ENCODE peak calls at places on chromosome 6, in five cellular contexts. R is heart left ventricle; G is HepG2; B is CD8-positive, alpha-beta T cell; P is astrocyte. F is an unnamed sample.
A peak's percentile ranks its signal among the peaks of the same experiment; 100 is the strongest.

GRCh38 chr6:85516168-85516567 is 66.3 kb downstream of the NT5E start:
- DNase-seq in B (no peak), P (peak; percentile 3), G (peak; percentile 44), R (no peak), F (no peak)

GRCh38 chr6:13653296-13653695 is 38.2 kb downstream of the NOL7 start:
- DNase-seq in B (no peak), P (peak; percentile 47), G (no peak), R (no peak), F (no peak)

GRCh38 chr6:39995633-39996032 is 61.4 kb upstream of the MOCS1 start:
- DNase-seq in R (no peak), G (no peak), P (no peak), B (no peak), F (no peak)

GRCh38 chr6:2877057-2877882 is 25.8 kb downstream of the SERPINB9 start:
- DNase-seq in B (no peak), R (no peak), G (peak; percentile 85), P (peak; percentile 33), F (no peak)

GRCh38 chr6:151494235-151494950 is 576 bp downstream of the CCDC170 start:
- DNase-seq in G (peak; percentile 57), R (peak; percentile 23), B (no peak), P (peak; percentile 48), F (no peak)

GRCh38 chr6:170137176-170137891 is 153.5 kb downstream of the DLL1 start:
- DNase-seq in B (peak; percentile 3), P (no peak), R (peak; percentile 80), G (no peak), F (no peak)

GRCh38 chr6:153312633-153313032 is 181.6 kb upstream of the RGS17 start:
- DNase-seq in R (no peak), G (peak; percentile 31), P (peak; percentile 18), B (peak; percentile 11), F (no peak)

GRCh38 chr6:12012231-12012565 is at the start of gene HIVEP1:
- DNase-seq in B (no peak), G (no peak), P (no peak), R (peak; percentile 25), F (no peak)

DNA sequence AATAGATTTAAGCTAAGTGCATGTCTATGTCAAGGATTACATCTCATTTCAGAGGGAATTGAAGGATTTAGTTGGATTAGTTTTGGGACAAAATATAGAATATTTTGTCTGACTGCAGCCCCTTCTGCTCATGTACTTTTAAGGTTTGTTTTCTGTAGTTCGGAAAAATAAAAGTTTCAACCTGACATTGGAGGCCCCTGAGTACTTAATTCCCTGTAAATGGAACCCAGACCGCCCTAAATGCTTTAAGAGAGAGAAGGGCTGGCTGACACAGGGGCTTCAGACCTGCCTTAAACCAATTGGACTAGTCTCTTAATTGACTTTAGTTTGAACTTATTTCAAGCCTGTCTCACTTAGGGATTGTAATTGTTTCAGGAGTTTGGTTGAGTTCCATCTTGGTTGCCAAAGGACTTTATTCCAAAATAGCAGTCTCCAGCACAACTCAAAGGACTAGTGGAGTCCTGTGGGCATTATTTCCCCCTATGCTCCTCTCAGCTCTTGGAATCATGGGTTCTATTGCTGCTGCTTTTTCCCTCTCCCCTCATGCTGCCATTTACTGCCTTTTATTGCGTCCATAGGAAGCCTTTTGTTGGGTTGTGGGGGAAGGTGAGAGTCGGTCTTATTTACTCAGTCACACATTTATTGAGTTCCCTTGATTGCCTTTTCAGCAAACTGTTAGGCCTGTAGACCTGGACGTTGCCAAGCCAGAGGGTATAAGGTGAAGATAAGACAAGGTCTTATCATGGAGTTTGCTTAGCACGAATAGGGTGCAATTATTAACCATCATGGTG is 14.5 kb downstream of the BRD2 start:
- DNase-seq in R (no peak), P (no peak), B (no peak), G (no peak), F (no peak)
- H3K27ac ChIP-seq in R (peak overlapping the region; percentile 68), P (no peak overlapping the region), B (no peak overlapping the region), G (no peak overlapping the region), F (peak overlapping the region; percentile 40)

DNA sequence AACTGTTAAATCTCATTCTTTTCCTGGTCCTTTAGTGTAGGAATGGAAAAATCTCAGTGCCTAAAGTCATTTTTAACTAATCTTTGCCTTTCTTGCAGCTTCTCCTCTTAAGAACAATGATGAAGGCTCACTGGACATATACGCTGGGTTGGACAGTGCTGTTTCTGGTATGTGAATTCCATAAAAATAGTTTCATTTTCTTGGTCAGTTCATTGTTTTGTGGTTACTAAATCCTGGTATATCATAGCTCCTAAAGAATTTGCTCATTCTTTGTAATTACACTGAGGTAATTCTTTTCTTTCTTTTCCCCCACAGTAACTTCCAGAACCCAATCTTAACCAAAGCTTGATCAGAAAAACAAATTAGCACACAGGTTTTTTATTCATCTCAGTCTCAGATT is 23.4 kb downstream of the CASP8AP2 start:
- DNase-seq in R (no peak), B (no peak), P (peak; percentile 77), G (no peak), F (no peak)
- H3K36me3 ChIP-seq in R (peaks cover 77% of the 10 kb centered on the region), B (peaks cover 16% of the 10 kb centered on the region), P (peaks cover 24% of the 10 kb centered on the region), G (peaks cover 33% of the 10 kb centered on the region), F (no peaks in the 10 kb centered on the region)

GRCh38 chr6:10146723-10147451 is 268.0 kb downstream of the TFAP2A start:
- DNase-seq in B (no peak), R (no peak), G (peak; percentile 44), P (peak; percentile 5), F (no peak)
- H3K27ac ChIP-seq in B (no peak overlapping the region), R (no peak overlapping the region), G (no peak overlapping the region), P (no peak overlapping the region), F (no peak overlapping the region)

DNA sequence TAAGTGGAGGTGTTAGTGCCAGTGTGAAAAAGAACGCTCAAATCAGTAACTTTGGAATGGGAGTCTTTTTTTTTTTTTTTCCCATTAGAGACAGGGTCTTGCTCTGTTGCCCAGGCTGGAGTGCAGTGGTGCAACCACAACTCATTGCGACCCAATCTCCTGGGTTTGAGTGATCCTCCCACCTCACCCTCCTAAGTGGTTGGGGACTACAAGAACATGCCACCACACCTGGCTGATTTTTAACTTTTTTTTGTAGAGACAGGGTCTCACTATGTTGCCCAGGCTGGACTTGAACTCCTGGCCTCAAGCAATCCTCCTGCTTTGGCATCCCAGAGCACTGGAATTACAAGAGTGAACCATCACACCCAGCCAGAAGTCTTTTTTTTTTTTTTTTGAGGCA is 19.7 kb downstream of the LATS1 start:
- DNase-seq in P (no peak), B (no peak), G (no peak), R (no peak), F (no peak)
- H3K36me3 ChIP-seq in P (peaks cover 17% of the 10 kb centered on the region), B (peaks cover 5% of the 10 kb centered on the region), G (peaks cover 62% of the 10 kb centered on the region), R (peaks cover 71% of the 10 kb centered on the region), F (no peaks in the 10 kb centered on the region)

GRCh38 chr6:56767892-56768531 is 125.3 kb upstream of the DST start:
- DNase-seq in P (peak; percentile 45), B (no peak), R (no peak), G (no peak), F (no peak)

GRCh38 chr6:56766139-56766805 is 123.6 kb upstream of the DST start:
- DNase-seq in B (no peak), G (no peak), P (no peak), R (no peak), F (no peak)

GRCh38 chr6:56767435-56767834 is 124.7 kb upstream of the DST start:
- DNase-seq in B (no peak), R (no peak), P (no peak), G (no peak), F (no peak)

GRCh38 chr6:56765494-56765893 is 122.8 kb upstream of the DST start:
- DNase-seq in R (no peak), B (no peak), P (no peak), G (no peak), F (no peak)

DNA sequence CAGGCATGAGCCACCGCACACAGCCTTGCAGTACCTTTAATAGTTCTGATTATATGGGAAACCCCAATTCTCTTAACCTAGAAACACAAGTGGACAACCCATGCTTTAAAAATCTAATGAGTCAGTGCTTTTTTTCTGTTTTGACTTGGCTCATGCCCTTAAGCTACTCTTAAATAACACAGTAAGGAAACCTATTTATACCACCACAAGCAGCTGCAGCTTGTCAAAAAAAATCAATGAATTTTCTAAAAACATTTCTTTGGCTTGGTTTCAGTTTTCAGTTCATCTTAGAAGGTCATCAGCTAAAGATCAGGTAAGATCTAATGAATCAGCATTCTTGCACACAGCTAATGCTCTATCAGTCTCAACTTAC is 124.1 kb upstream of the DST start:
- DNase-seq in P (peak; percentile 89), G (no peak), R (no peak), B (no peak), F (no peak)
- H3K27ac ChIP-seq in P (no peak overlapping the region), G (no peak overlapping the region), R (no peak overlapping the region), B (no peak overlapping the region), F (no peak overlapping the region)